ENCODE peak calls at places on chromosomes 13 and 19, in five cellular contexts. E is astrocyte of the spinal cord, G is heart right ventricle, B is choroid plexus epithelial cell, R is mammary epithelial cell. J is an unnamed sample.
A peak's percentile ranks its signal among the peaks of the same experiment; 100 is the strongest.

GRCh38 chr19:13876834-13877233 is at the start of gene NANOS3:
- DNase-seq in B (no peak), E (no peak), G (no peak), R (no peak), J (no peak)

GRCh38 chr19:18601875-18602274 is 4.7 kb downstream of the CRLF1 start:
- DNase-seq in B (no peak), E (no peak), G (no peak), R (no peak), J (no peak)

GRCh38 chr13:64855506-64855905 is 2374.6 kb downstream of the PCDH9 start:
- DNase-seq in E (peak; percentile 50), G (no peak), R (no peak), B (peak; percentile 79), J (peak; percentile 55)

GRCh38 chr13:83515267-83515666 is 367.0 kb downstream of the SLITRK1 start:
- DNase-seq in E (peak; percentile 68), B (peak; percentile 74), G (no peak), R (peak; percentile 73), J (no peak)

GRCh38 chr19:5480427-5480836 is 25.2 kb downstream of the ZNRF4 start:
- DNase-seq in G (no peak), R (no peak), B (peak; percentile 29), E (no peak), J (no peak)

GRCh38 chr13:32135655-32136054 is 104.1 kb downstream of the FRY start:
- DNase-seq in R (peak; percentile 30), B (peak; percentile 30), E (peak; percentile 67), G (no peak), J (peak; percentile 35)

GRCh38 chr13:35144496-35144895 is 202.4 kb downstream of the NBEA start:
- DNase-seq in R (peak; percentile 27), G (no peak), E (no peak), B (no peak), J (no peak)

GRCh38 chr13:90105881-90106496 is 1241.5 kb upstream of the MIR17HG start:
- DNase-seq in R (no peak), B (peak; percentile 86), G (no peak), E (no peak), J (no peak)

GRCh38 chr19:6751189-6751588 is 11.7 kb downstream of the TRIP10 start:
- DNase-seq in R (no peak), G (no peak), B (no peak), E (no peak), J (no peak)

GRCh38 chr19:6754136-6754535 is 13.1 kb downstream of the SH2D3A start:
- DNase-seq in B (no peak), R (no peak), E (no peak), G (no peak), J (no peak)

GRCh38 chr19:6754653-6755463 is 12.4 kb downstream of the SH2D3A start:
- DNase-seq in R (no peak), B (no peak), E (no peak), G (no peak), J (no peak)

GRCh38 chr19:6752257-6753177 is 13.0 kb downstream of the TRIP10 start:
- DNase-seq in R (no peak), B (no peak), E (no peak), G (no peak), J (no peak)

DNA sequence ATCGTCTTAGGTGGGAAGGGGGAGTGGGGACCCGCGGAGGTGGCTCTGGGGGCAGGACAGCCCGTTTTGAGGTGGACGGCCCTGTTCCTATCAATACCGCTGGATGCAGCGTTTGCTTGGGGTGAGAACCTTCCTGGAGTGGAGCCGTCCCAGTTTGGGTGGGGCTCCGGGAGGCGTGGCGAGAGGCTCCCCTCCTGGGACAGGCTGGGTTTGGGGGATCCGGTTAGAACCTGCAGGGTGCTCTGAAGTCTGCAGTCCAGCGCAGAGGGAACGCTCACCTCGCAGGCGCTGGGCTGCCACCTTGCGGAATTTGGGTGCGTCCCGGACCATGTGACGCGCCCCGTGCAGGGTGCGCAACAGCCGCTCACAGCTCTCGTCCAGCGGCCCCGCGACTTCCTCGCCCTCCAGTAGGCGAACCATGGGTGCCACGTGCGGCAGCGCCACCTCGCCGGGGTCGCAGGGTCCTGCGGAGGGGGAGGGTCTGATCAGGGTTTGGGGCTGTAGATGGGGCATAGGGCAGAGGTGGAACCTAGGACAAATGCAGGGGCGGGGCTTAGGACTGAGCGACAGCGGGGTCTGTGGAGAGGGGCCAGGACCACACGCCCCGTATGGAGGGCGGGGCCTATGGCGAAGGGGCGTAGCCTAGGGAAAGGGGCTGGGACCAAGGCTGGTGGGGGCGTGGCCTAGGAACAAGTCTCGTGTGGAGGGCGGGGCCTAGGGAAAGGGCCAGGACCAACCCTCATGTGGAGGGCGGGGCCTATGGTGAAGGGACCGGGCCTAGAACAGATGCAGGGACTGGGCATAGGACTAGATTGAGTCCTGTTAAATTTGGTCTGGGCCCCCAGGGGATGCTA is 13.8 kb downstream of the SH2D3A start:
- DNase-seq in R (no peak), B (peak; percentile 72), G (peak; percentile 68), E (peak; percentile 46), J (no peak)
- H3K4me3 ChIP-seq in R (no peak overlapping the region), B (peak overlapping the region; percentile 58), G (no peak overlapping the region), E (peak overlapping the region; percentile 28), J (peak overlapping the region; percentile 33)

GRCh38 chr19:2170987-2171348 is 7.2 kb downstream of the DOT1L start:
- DNase-seq in R (no peak), E (no peak), G (no peak), B (no peak), J (no peak)

GRCh38 chr19:2170219-2170618 is 6.5 kb downstream of the DOT1L start:
- DNase-seq in B (no peak), E (no peak), R (no peak), G (no peak), J (no peak)

GRCh38 chr19:2173841-2174577 is 10.3 kb downstream of the DOT1L start:
- DNase-seq in G (no peak), E (no peak), B (peak; percentile 34), R (no peak), J (no peak)

GRCh38 chr19:2173388-2173787 is 9.7 kb downstream of the DOT1L start:
- DNase-seq in R (no peak), E (no peak), G (no peak), B (no peak), J (no peak)

GRCh38 chr19:2171349-2172145 is 7.8 kb downstream of the DOT1L start:
- DNase-seq in B (peak; percentile 54), E (no peak), G (peak; percentile 58), R (no peak), J (no peak)
- TF ChIP-seq CTCF in B (peak; percentile 32), E (peak; percentile 15), G (peak; percentile 45), R (no peak), J (no peak)

DNA sequence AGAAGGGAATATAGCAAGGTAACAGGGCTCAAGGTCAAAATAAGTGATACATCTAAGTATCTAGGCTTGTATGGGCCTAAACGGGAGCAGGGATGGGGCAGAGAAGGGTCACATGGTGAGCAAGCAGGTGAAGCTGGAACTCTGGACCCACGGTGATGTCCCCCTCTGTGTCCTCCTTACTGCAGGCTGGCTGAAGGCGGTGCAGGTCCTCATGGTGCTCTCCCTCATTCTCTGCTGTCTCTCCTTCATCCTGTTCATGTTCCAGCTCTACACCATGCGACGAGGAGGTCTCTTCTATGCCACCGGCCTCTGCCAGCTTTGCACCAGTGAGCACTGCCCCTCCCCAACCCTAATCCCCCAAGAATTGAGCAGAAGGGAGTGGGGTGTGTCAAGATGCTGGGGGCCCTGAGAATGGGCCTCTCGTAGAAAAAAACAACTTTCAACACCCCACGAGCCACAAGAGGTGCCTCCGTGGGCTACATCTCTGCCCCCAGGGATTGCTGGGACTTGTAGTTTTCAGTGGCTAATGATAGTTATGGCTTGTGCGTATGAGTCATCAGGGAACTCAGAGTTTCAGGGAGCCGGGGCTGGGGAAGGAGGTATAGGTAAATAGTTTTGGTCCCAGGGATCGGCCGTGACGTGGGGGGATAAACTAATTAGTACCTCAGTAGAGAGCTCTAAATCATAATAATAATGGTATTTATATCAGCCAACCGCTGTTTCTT is 4.0 kb downstream of the EMP3 start:
- DNase-seq in R (peak; percentile 78), G (no peak), B (peak; percentile 65), E (peak; percentile 62), J (no peak)
- H3K4me3 ChIP-seq in R (no peak overlapping the region), G (no peak overlapping the region), B (peak overlapping the region; percentile 10), E (no peak overlapping the region), J (peak overlapping the region; percentile 0)

GRCh38 chr13:84885868-84886267 is 913.4 kb downstream of the SLITRK6 start:
- DNase-seq in B (no peak), R (no peak), E (no peak), G (no peak), J (no peak)
- TF ChIP-seq CTCF in B (no peak), R (no peak), E (no peak), G (no peak), J (no peak)

DNA sequence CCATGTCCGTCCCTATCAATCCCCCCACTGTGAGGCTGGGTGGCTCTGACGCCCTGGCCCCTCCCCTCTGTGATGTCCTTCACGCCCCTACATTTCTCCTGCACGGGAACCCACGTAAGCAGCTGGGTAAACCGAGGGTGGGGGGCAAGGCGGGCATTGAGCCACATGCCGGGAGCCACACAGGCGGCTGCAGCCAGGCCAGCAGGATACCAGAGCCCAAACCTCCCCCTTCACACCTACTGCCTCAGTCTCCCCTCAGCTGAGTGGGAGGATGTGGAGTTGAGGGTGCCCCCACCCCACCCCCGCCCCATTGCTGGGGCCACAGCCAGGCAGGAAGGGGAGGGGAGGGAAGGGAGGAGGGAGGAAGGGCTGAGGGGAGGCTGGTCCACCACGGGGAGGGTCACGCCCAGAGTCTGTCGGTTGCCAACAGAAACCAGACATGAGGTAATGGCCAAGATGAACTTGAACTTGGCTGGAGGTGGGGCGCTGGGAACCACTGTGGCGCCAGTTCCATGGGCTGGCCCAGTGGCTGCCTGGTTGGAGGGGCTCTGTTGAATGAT is 20.9 kb downstream of the SMIM24 start:
- DNase-seq in G (peak; percentile 94), B (peak; percentile 97), E (peak; percentile 97), R (peak; percentile 40), J (peak; percentile 31)
- H3K4me3 ChIP-seq in G (no peak overlapping the region), B (no peak overlapping the region), E (no peak overlapping the region), R (no peak overlapping the region), J (no peak overlapping the region)

DNA sequence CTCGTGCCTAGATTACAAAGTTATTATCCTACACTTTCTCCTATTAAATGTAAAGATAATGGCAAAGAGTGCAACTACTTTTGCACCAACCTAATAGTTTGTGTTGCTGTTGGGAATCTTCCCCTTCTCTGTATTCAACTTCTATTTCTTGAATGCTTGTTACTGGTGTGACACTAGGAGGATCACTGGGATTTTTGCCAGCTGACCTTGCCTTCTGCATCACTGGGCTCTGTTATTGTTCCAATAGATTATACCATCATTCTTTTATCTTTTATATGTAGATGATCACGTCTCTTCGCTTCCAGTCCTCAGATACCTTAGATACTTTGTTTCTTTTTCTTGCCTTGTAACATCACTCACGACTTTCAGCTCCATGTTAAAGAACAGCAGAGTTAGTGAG is 3.5 kb upstream of the OR10H4 start:
- DNase-seq in R (no peak), E (no peak), B (no peak), G (no peak), J (no peak)
- TF ChIP-seq CTCF in R (no peak), E (no peak), B (no peak), G (no peak), J (no peak)

GRCh38 chr19:9672893-9673292 is 2.0 kb downstream of the ZNF562 start:
- DNase-seq in G (no peak), E (no peak), B (no peak), R (no peak), J (no peak)
- H3K4me3 ChIP-seq in G (no peak overlapping the region), E (no peak overlapping the region), B (no peak overlapping the region), R (no peak overlapping the region), J (no peak overlapping the region)

GRCh38 chr19:52335768-52336116 is 301 bp upstream of the ZNF610 start:
- DNase-seq in G (no peak), R (no peak), B (no peak), E (no peak), J (no peak)
- TF ChIP-seq CTCF in G (no peak), R (no peak), B (no peak), E (no peak), J (no peak)